ENCODE peak calls at places on chromosomes 16 and 17, in five cellular contexts. F, Z, K, X and I are unnamed samples.

GRCh38 chr16:12439443-12440232 is 364.0 kb downstream of the CPPED1 start:
- DNase-seq in K (no peak), X (no peak), Z (no peak), F (no peak), I (no peak)

GRCh38 chr17:78358538-78359215 is 1.2 kb downstream of the SOCS3 start:
- DNase-seq in K (no peak), X (no peak), Z (no peak), F (peak), I (no peak)

GRCh38 chr17:2808367-2809335 is 12.4 kb downstream of the RAP1GAP2 start:
- DNase-seq in K (no peak), F (no peak), X (no peak), Z (no peak), I (no peak)

GRCh38 chr16:81823111-81823510 is 44.0 kb downstream of the PLCG2 start:
- DNase-seq in X (no peak), Z (no peak), F (no peak), K (no peak), I (peak)

GRCh38 chr17:80067393-80067986 is 31.0 kb downstream of the CCDC40 start:
- DNase-seq in Z (no peak), X (no peak), F (no peak), K (no peak), I (no peak)

GRCh38 chr17:61410555-61411089 is 11.0 kb downstream of the TBX2 start:
- DNase-seq in K (no peak), X (no peak), F (peak), Z (peak), I (peak)

GRCh38 chr17:50055055-50055425 is 870 bp upstream of the ITGA3 start:
- DNase-seq in F (no peak), X (no peak), K (peak), Z (no peak), I (no peak)

GRCh38 chr16:53112015-53112414 is 57.2 kb downstream of the CHD9 start:
- DNase-seq in F (no peak), X (no peak), Z (no peak), K (no peak), I (no peak)

GRCh38 chr17:14307560-14308024 is 6.7 kb downstream of the HS3ST3B1 start:
- DNase-seq in X (no peak), K (peak), F (peak), Z (no peak), I (no peak)

GRCh38 chr17:266701-267656 is 85.5 kb upstream of the DOC2B start:
- DNase-seq in X (no peak), Z (no peak), F (peak), K (no peak), I (no peak)

GRCh38 chr17:59174671-59175070 is 19.1 kb downstream of the PRR11 start:
- DNase-seq in X (no peak), Z (no peak), K (no peak), F (no peak), I (no peak)

GRCh38 chr17:56914641-56915263 is 903 bp upstream of the TRIM25 start:
- DNase-seq in Z (no peak), X (no peak), K (peak), F (peak), I (peak)

GRCh38 chr16:69115361-69115760 is 9.9 kb downstream of the HAS3 start:
- DNase-seq in Z (no peak), F (no peak), K (no peak), X (no peak), I (no peak)

GRCh38 chr17:50144845-50145531 is 5.5 kb downstream of the PPP1R9B start:
- DNase-seq in Z (no peak), X (no peak), F (no peak), K (peak), I (no peak)

GRCh38 chr17:28065706-28066105 is 23.2 kb downstream of the NLK start:
- DNase-seq in Z (no peak), F (peak), K (peak), X (no peak), I (no peak)

GRCh38 chr16:56192971-56193936 is 2.0 kb downstream of the GNAO1 start:
- DNase-seq in K (no peak), Z (no peak), F (no peak), X (no peak), I (no peak)

GRCh38 chr17:38982858-38983746 is 15.9 kb upstream of the FBXO47 start:
- DNase-seq in Z (no peak), X (no peak), F (peak), K (peak), I (peak)

GRCh38 chr16:81524382-81524781 is 79.8 kb downstream of the CMIP start:
- DNase-seq in Z (no peak), K (no peak), F (no peak), X (no peak), I (no peak)

GRCh38 chr16:58634265-58634802 is 4.7 kb upstream of the CNOT1 start:
- DNase-seq in F (no peak), X (no peak), Z (no peak), K (no peak), I (no peak)

GRCh38 chr17:9291912-9292562 is 270.7 kb downstream of the NTN1 start:
- DNase-seq in F (peak), X (no peak), K (peak), Z (peak), I (peak)

GRCh38 chr16:50533317-50533716 is 14.9 kb upstream of the NKD1 start:
- DNase-seq in X (no peak), K (no peak), F (no peak), Z (no peak), I (no peak)

GRCh38 chr17:66805567-66805966 is 29.4 kb upstream of the CACNG5 start:
- DNase-seq in X (no peak), Z (no peak), K (no peak), F (no peak), I (no peak)

GRCh38 chr17:80219777-80220708 is at the start of the genes SGSH and SLC26A11:
- DNase-seq in X (no peak), Z (peak), F (peak), K (no peak), I (peak)

GRCh38 chr17:4950757-4951204 is at the start of gene ENO3:
- DNase-seq in X (no peak), Z (no peak), K (no peak), F (no peak), I (no peak)

GRCh38 chr16:543301-544164 is 16.0 kb downstream of the CAPN15 start:
- DNase-seq in X (no peak), Z (no peak), K (no peak), F (no peak), I (no peak)

GRCh38 chr17:1197781-1198490 is 18.2 kb upstream of the ABR start:
- DNase-seq in X (peak), Z (peak), F (no peak), K (no peak), I (peak)

GRCh38 chr16:78230832-78231231 is 131.4 kb downstream of the WWOX start:
- DNase-seq in F (no peak), X (no peak), K (peak), Z (no peak), I (no peak)

GRCh38 chr17:82231562-82232321 is 2.9 kb downstream of the SLC16A3 start:
- DNase-seq in F (peak), Z (peak), X (no peak), K (no peak), I (no peak)

DNA sequence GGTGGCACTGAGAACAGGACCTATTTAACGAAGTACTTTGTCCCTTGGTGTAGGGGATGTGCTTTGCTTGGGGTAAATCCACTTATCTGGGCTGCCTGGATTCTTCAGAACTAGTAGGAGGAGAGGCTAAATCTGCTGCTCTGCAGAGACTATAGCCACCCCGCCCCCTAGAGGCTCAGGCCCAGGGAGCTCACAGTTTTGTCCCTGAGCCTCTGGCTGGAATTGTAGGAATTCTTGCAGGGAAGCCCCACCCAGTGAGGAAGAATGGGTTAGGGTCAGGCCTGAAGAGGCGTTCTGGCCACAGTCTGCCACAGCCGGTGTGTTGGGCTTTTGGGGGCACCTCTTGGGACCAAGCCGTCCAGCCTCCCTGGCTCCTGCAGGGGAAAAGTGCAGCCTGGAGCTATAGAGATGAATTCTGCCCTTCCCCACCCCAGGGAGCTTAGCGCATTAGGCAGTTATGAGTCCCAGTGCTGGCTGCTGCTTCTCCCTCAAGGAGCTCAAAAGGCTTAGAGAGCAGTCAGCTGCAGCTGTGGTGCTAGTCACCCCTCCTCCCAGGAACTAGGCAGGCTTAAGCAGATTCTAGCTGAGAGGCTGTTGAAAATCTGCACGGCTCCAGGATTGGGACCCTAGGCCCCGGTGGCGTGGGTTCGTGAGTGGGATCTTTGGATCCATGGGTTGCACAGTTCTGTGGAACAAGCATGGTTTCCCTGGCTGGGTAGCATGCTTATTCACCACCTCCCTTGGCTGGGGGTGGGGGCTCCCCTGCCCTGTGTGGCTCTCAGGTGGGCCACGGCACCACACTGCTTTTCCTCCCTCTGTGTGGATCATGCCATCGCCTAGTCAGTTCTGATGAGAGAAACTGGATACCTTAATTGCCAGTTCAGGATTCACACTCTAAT is 237.4 kb upstream of the TOM1L1 start:
- DNase-seq in F (no peak), Z (no peak), K (no peak), X (no peak), I (no peak)
- TF ChIP-seq CTCF in F (no peak), Z (no peak), K (no peak), X (no peak), I (no peak)

GRCh38 chr16:9012848-9013507 is 49.3 kb upstream of the USP7 start:
- DNase-seq in K (no peak), X (no peak), Z (no peak), F (no peak), I (peak)
- TF ChIP-seq CTCF in K (no peak), X (no peak), Z (no peak), F (no peak), I (no peak)

GRCh38 chr17:73478768-73479424 is 165.3 kb downstream of the SDK2 start:
- DNase-seq in X (no peak), K (no peak), F (no peak), Z (no peak), I (no peak)
- TF ChIP-seq CTCF in X (no peak), K (no peak), F (no peak), Z (no peak), I (no peak)

GRCh38 chr17:48832491-48832890 is 1.7 kb downstream of the CALCOCO2 start:
- DNase-seq in F (no peak), Z (no peak), K (no peak), X (no peak), I (no peak)

GRCh38 chr17:48831549-48831883 is 681 bp downstream of the CALCOCO2 start:
- DNase-seq in F (no peak), K (no peak), Z (no peak), X (no peak), I (no peak)

GRCh38 chr17:48834973-48835372 is 4.1 kb downstream of the CALCOCO2 start:
- DNase-seq in K (no peak), F (no peak), X (no peak), Z (no peak), I (no peak)

GRCh38 chr17:48835971-48836370 is 5.1 kb downstream of the CALCOCO2 start:
- DNase-seq in Z (no peak), F (no peak), K (no peak), X (no peak), I (no peak)

GRCh38 chr17:48830840-48831548 is at the start of gene CALCOCO2:
- DNase-seq in Z (peak), F (peak), X (peak), K (peak), I (peak)
- TF ChIP-seq CTCF in Z (no peak), F (no peak), X (no peak), K (no peak), I (peak)

GRCh38 chr17:37713624-37714023 is 31.2 kb downstream of the HNF1B start:
- DNase-seq in X (no peak), Z (no peak), K (no peak), F (no peak), I (no peak)

GRCh38 chr17:37717627-37718382 is 27.1 kb downstream of the HNF1B start:
- DNase-seq in K (no peak), Z (no peak), X (no peak), F (peak), I (no peak)

GRCh38 chr17:37713028-37713431 is 31.8 kb downstream of the HNF1B start:
- DNase-seq in Z (no peak), F (no peak), X (no peak), K (no peak), I (no peak)

GRCh38 chr17:37718383-37719048 is 26.3 kb downstream of the HNF1B start:
- DNase-seq in X (no peak), K (no peak), Z (no peak), F (no peak), I (no peak)

DNA sequence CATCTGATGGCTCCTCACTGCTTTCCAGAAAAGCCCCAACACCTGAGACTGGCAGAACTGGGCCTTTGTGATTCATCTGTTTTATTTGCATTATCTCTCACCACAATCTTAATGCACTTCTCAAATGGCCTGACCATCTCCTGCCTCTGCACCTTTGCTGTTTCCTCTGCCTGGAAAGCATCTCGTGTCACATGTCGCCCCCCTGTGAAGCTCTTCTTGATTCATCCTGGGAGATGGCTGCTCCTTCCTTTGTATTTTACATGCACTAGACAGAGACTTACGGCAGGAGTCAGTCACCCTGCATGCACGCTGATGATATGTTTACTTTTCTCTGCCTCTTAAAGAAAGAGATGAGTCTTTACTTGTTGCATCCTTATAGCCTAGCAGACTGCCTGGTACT is 30.0 kb downstream of the HNF1B start:
- DNase-seq in K (peak), Z (no peak), X (no peak), F (peak), I (no peak)
- TF ChIP-seq CTCF in K (peak), Z (no peak), X (no peak), F (no peak), I (no peak)